ENCODE peak calls at places on chromosomes 11 and 22, in six cellular contexts. F is left ventricle myocardium inferior, N is brain microvascular endothelial cell, D is adipocyte, T is AG04450, O is right lobe of liver. C is an unnamed sample.

GRCh38 chr11:12769834-12770345 is 95.7 kb downstream of the TEAD1 start:
- DNase-seq in T (peak; percentile 15), D (peak; percentile 71), O (no peak), N (peak; percentile 71), F (no peak), C (peak; percentile 77)

GRCh38 chr22:25364736-25365241 is 145.3 kb downstream of the CRYBB2 start:
- DNase-seq in N (no peak), D (no peak), O (peak; percentile 26), T (no peak), F (no peak), C (no peak)

GRCh38 chr11:13534358-13534757 is 38.6 kb upstream of the PTH start:
- DNase-seq in F (no peak), D (no peak), O (no peak), N (no peak), T (no peak), C (no peak)

GRCh38 chr11:94832604-94833238 is 64.6 kb downstream of the AMOTL1 start:
- DNase-seq in O (no peak), T (no peak), F (no peak), N (no peak), D (no peak), C (no peak)

GRCh38 chr22:32205974-32206773 is 1.3 kb upstream of the RFPL2 start:
- DNase-seq in F (no peak), O (no peak), D (no peak), N (no peak), T (no peak), C (no peak)

GRCh38 chr11:102226702-102227101 is 90.6 kb upstream of the BIRC3 start:
- DNase-seq in O (no peak), D (peak; percentile 69), T (peak; percentile 24), N (peak; percentile 83), F (no peak), C (no peak)

GRCh38 chr11:28491431-28491830 is 383.2 kb downstream of the METTL15 start:
- DNase-seq in O (no peak), T (no peak), N (no peak), D (peak; percentile 1), F (no peak), C (no peak)

GRCh38 chr22:39101226-39101625 is 4.2 kb downstream of the APOBEC3H start:
- DNase-seq in O (no peak), T (no peak), D (no peak), F (no peak), N (no peak), C (no peak)

GRCh38 chr11:78365381-78365792 is 52.2 kb downstream of the GAB2 start:
- DNase-seq in D (peak; percentile 56), T (no peak), O (no peak), N (no peak), F (no peak), C (no peak)

GRCh38 chr11:117195761-117196160 is 3.4 kb upstream of the TAGLN start:
- DNase-seq in F (peak; percentile 9), D (no peak), O (peak; percentile 16), T (no peak), N (no peak), C (no peak)
- H3K4me3 ChIP-seq in F (no peak overlapping the region), D (no peak overlapping the region), O (no peak overlapping the region), T (no peak overlapping the region), N (no peak overlapping the region), C (no peak overlapping the region)

GRCh38 chr22:36816338-36816634 is 549 bp downstream of the PVALB start:
- DNase-seq in N (no peak), F (no peak), T (no peak), O (no peak), D (no peak), C (no peak)
- H3K4me3 ChIP-seq in N (no peak overlapping the region), F (peak overlapping the region; percentile 55), T (no peak overlapping the region), O (peak overlapping the region; percentile 19), D (no peak overlapping the region), C (no peak overlapping the region)

DNA sequence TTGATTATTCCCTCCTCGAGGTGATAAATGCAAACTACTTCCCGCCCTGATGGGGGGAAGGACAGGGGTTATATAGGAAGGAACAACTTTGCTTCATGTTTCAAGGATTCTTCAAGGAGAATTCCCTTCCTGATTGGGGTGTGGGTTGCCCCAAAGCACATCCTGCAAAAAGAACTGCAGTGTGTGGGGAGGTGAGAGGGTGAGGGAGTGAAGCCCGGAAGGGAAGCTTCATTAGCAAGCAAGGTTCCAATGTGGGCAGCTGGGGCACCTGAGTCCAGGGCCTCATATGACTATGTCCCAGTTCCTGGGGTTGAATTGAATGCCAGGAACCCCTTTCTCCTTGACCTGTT is 326.0 kb downstream of the MN1 start:
- DNase-seq in D (no peak), F (no peak), O (no peak), T (no peak), N (no peak), C (no peak)
- H3K4me3 ChIP-seq in D (no peak overlapping the region), F (no peak overlapping the region), O (no peak overlapping the region), T (no peak overlapping the region), N (no peak overlapping the region), C (no peak overlapping the region)

DNA sequence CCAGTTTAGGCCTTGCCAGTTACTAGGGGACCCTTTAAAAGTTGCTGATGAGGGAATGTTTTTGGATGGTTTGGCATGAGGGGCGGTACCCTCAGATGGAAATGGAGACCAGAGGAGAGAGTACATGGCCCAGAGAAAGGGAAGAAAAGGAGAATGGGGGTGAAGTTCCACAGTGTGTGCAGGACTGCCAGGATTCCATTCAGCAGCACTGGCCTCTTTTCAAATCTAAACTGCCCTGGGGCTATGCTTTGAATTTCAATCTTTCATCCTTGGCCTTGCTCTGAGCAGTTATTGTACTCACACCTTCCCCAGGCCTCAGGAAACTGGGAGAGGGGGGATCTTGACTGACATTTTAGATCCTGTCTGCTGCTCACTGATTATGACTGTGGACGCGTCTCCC is 3.0 kb downstream of the SLC3A2 start:
- DNase-seq in T (no peak), D (peak; percentile 56), F (no peak), N (no peak), O (no peak), C (no peak)
- H3K4me3 ChIP-seq in T (peak overlapping the region; percentile 100), D (peak overlapping the region; percentile 99), F (peak overlapping the region; percentile 90), N (peak overlapping the region; percentile 100), O (no peak overlapping the region), C (peak overlapping the region; percentile 82)

GRCh38 chr11:63838682-63839507 is at the start of gene MARK2:
- DNase-seq in N (peak; percentile 95), O (peak; percentile 98), T (peak; percentile 96), D (peak; percentile 100), F (peak; percentile 97), C (peak; percentile 83)
- H3K4me3 ChIP-seq in N (peak within 1 kb of the TSS; percentile 92), O (peak within 1 kb of the TSS; percentile 96), T (peak within 1 kb of the TSS; percentile 91), D (peak within 1 kb of the TSS; percentile 92), F (peak within 1 kb of the TSS; percentile 91), C (peak within 1 kb of the TSS; percentile 94)

GRCh38 chr11:60973699-60974098 is 2.2 kb downstream of the CD6 start:
- DNase-seq in N (no peak), D (no peak), O (no peak), T (no peak), F (no peak), C (no peak)

GRCh38 chr11:60970369-60970774 is 1.1 kb upstream of the CD6 start:
- DNase-seq in D (peak; percentile 56), T (no peak), F (peak; percentile 51), O (peak; percentile 63), N (peak; percentile 29), C (no peak)

GRCh38 chr11:60970890-60971289 is 590 bp upstream of the CD6 start:
- DNase-seq in N (no peak), D (no peak), O (no peak), T (no peak), F (no peak), C (no peak)

GRCh38 chr11:60972182-60973030 is 926 bp downstream of the CD6 start:
- DNase-seq in D (no peak), N (no peak), T (no peak), F (no peak), O (no peak), C (no peak)

DNA sequence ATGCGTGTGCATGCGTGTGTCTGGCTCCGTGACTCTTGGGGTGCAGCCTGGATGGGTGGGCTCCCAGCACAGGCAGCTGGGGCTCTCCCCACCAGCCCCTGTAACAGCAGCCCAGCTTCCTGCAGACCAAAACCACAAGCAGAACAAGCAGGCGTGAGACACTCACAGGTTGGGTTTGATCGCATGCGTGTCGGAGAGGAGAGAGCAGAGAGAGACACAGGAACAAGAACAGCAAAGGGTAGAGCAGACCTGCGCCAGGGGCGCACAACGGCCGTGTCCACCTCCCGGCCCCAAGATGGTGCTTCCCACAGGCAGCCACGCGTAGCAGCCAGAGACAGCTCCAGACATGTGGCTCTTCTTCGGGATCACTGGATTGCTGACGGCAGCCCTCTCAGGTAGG is at the start of gene CD6:
- DNase-seq in D (no peak), T (no peak), F (no peak), O (no peak), N (no peak), C (no peak)
- H3K4me3 ChIP-seq in D (no peak within 1 kb of the TSS), T (no peak within 1 kb of the TSS), F (no peak within 1 kb of the TSS), O (no peak within 1 kb of the TSS), N (no peak within 1 kb of the TSS), C (no peak within 1 kb of the TSS)

GRCh38 chr11:61004841-61005240 is 33.4 kb downstream of the CD6 start:
- DNase-seq in D (no peak), F (no peak), O (no peak), T (no peak), N (no peak), C (no peak)

GRCh38 chr11:61007971-61008896 is 36.8 kb downstream of the CD6 start:
- DNase-seq in T (no peak), F (no peak), O (no peak), D (no peak), N (no peak), C (no peak)

GRCh38 chr11:61009392-61010275 is 38.2 kb downstream of the CD6 start:
- DNase-seq in T (no peak), D (no peak), N (no peak), F (no peak), O (no peak), C (no peak)

GRCh38 chr11:61008971-61009370 is 37.5 kb downstream of the CD6 start:
- DNase-seq in F (no peak), T (no peak), N (no peak), O (no peak), D (no peak), C (no peak)

GRCh38 chr11:61007383-61007970 is 36.0 kb downstream of the CD6 start:
- DNase-seq in T (no peak), F (no peak), D (peak; percentile 10), O (no peak), N (no peak), C (no peak)
- H3K4me3 ChIP-seq in T (no peak overlapping the region), F (peak overlapping the region; percentile 65), D (peak overlapping the region; percentile 60), O (peak overlapping the region; percentile 24), N (peak overlapping the region; percentile 35), C (peak overlapping the region; percentile 18)

GRCh38 chr11:30821438-30821965 is 235.3 kb upstream of the MPPED2 start:
- DNase-seq in N (no peak), D (no peak), F (no peak), O (no peak), T (no peak), C (no peak)
- H3K4me3 ChIP-seq in N (no peak overlapping the region), D (no peak overlapping the region), F (no peak overlapping the region), O (no peak overlapping the region), T (no peak overlapping the region), C (no peak overlapping the region)

GRCh38 chr11:15367695-15368094 is 253.0 kb downstream of the INSC start:
- DNase-seq in D (no peak), N (no peak), F (no peak), T (no peak), O (no peak), C (no peak)
- H3K4me3 ChIP-seq in D (no peak overlapping the region), N (no peak overlapping the region), F (no peak overlapping the region), T (no peak overlapping the region), O (no peak overlapping the region), C (no peak overlapping the region)

GRCh38 chr22:20438678-20439492 is 1.3 kb upstream of the SCARF2 start:
- DNase-seq in D (peak; percentile 53), O (no peak), N (no peak), F (no peak), T (no peak), C (no peak)
- H3K4me3 ChIP-seq in D (peak overlapping the region; percentile 78), O (no peak overlapping the region), N (no peak overlapping the region), F (peak overlapping the region; percentile 81), T (peak overlapping the region; percentile 75), C (peak overlapping the region; percentile 97)